ENCODE peak calls at places on chromosomes 5 and 9, in four cellular contexts. G, W, P and F are unnamed samples.

GRCh38 chr5:111774525-111774924 is 17.5 kb upstream of the NREP start:
- DNase-seq in G (no peak), W (peak), P (peak), F (peak)

GRCh38 chr9:112898872-112899281 is 8.2 kb upstream of the SLC46A2 start:
- DNase-seq in G (no peak), W (no peak), P (peak), F (no peak)

GRCh38 chr5:151661096-151661495 is 25.6 kb downstream of the SPARC start:
- DNase-seq in G (no peak), W (peak), P (no peak), F (no peak)

GRCh38 chr9:37034320-37034937 is 361 bp upstream of the PAX5 start:
- DNase-seq in G (no peak), W (no peak), P (peak), F (no peak)

GRCh38 chr5:16585028-16585667 is 31.6 kb downstream of the RETREG1 start:
- DNase-seq in G (peak), W (no peak), P (peak), F (no peak)

GRCh38 chr9:94145640-94146039 is 61.4 kb downstream of the PTPDC1 start:
- DNase-seq in G (no peak), W (no peak), P (no peak), F (no peak)

GRCh38 chr5:138900281-138900965 is 25.3 kb upstream of the LRRTM2 start:
- DNase-seq in G (no peak), W (peak), P (no peak), F (no peak)

GRCh38 chr9:113558632-113559502 is 95.3 kb downstream of the RGS3 start:
- DNase-seq in G (peak), W (peak), P (peak), F (peak)